ENCODE peak calls at places on chromosomes 4 and X, in six cellular contexts. W is HEK293T; K is activated naive CD4-positive, alpha-beta T cell; V is HS-5; R is tibial nerve; A is activated gamma-delta T cell treated with Interleukin-2 at 50 U/mL for 16 hours. U is an unnamed sample.

GRCh38 chr4:83828601-83829000 is 292.7 kb downstream of the GPAT3 start:
- DNase-seq in V (no peak), A (no peak), W (no peak), R (no peak), K (no peak), U (no peak)

GRCh38 chr4:149932188-149932587 is 116.5 kb upstream of the IQCM start:
- DNase-seq in V (no peak), W (no peak), K (no peak), A (no peak), R (no peak), U (no peak)

GRCh38 chr4:106301393-106302084 is 14.5 kb downstream of the TBCK start:
- DNase-seq in A (no peak), V (no peak), R (no peak), K (no peak), W (no peak), U (peak)

GRCh38 chrX:29143356-29143755 is 556.1 kb downstream of the IL1RAPL1 start:
- DNase-seq in K (no peak), A (no peak), R (no peak), V (no peak), W (no peak), U (no peak)

GRCh38 chr4:7193040-7193958 is 961 bp downstream of the SORCS2 start:
- DNase-seq in K (no peak), W (no peak), V (no peak), R (no peak), A (no peak), U (peak)

GRCh38 chr4:6971536-6972374 is 62.1 kb downstream of the TBC1D14 start:
- DNase-seq in K (no peak), V (no peak), R (no peak), W (no peak), A (no peak), U (no peak)

GRCh38 chrX:150446995-150447394 is 83.9 kb downstream of the MAMLD1 start:
- DNase-seq in V (no peak), R (no peak), K (no peak), W (no peak), A (no peak), U (no peak)

GRCh38 chr4:185082549-185082948 is 60.5 kb upstream of the SLC25A4 start:
- DNase-seq in W (no peak), K (no peak), V (peak), A (no peak), R (no peak), U (no peak)

GRCh38 chrX:139766545-139766983 is 58.6 kb upstream of the MCF2 start:
- DNase-seq in W (no peak), A (peak), R (no peak), V (no peak), K (no peak), U (no peak)

GRCh38 chr4:2940267-2941137 is 22.7 kb downstream of the NOP14 start:
- DNase-seq in V (no peak), W (no peak), R (no peak), K (no peak), A (no peak), U (no peak)

GRCh38 chr4:80240976-80241375 is 25.5 kb upstream of the FGF5 start:
- DNase-seq in V (no peak), R (no peak), W (no peak), K (no peak), A (no peak), U (peak)

GRCh38 chr4:188960411-188961093 is 821.3 kb downstream of the TRIML1 start:
- DNase-seq in R (no peak), K (no peak), A (no peak), V (peak), W (no peak), U (no peak)

GRCh38 chrX:133085785-133086184 is 11.1 kb downstream of the USP26 start:
- DNase-seq in K (no peak), V (no peak), R (no peak), W (no peak), A (no peak), U (no peak)

U was measured in GM03348.